ENCODE peak calls at places on chromosomes 1 and 21, in nine cellular contexts. Z is activated effector memory CD4-positive, alpha-beta T cell treated with anti-CD3 and anti-CD28 coated beads, Interleukin-2, amount 50 U/mL, for 16 hours; H is GM04503; B is pulmonary artery endothelial cell; X is smooth muscle cell of the brain vasculature; P is NAMALWA; U is cardiac fibroblast; L is AG09319; N is CD4-positive, alpha-beta T cell. R is an unnamed sample.
A peak's percentile ranks its signal among the peaks of the same experiment; 100 is the strongest.

GRCh38 chr1:97337250-97338030 is 583.4 kb downstream of the DPYD start:
- DNase-seq in Z (no peak), H (no peak), B (no peak), X (no peak), P (no peak), U (peak; percentile 41), L (no peak), N (no peak), R (peak; percentile 58)

GRCh38 chr21:29287383-29287782 is 11.3 kb upstream of the BACH1 start:
- DNase-seq in Z (no peak), H (no peak), B (no peak), X (no peak), P (no peak), U (peak; percentile 63), L (no peak), N (no peak), R (no peak)

GRCh38 chr21:18144341-18144740 is 100.3 kb upstream of the CHODL start:
- DNase-seq in Z (no peak), H (no peak), B (no peak), X (no peak), P (no peak), U (no peak), L (no peak), N (no peak), R (no peak)

GRCh38 chr1:21573971-21574458 is 64.8 kb downstream of the ALPL start:
- DNase-seq in Z (no peak), H (no peak), B (peak; percentile 89), X (no peak), P (peak; percentile 45), U (peak; percentile 95), L (peak; percentile 42), N (no peak), R (peak; percentile 67)

GRCh38 chr1:3207217-3207848 is 138.3 kb downstream of the PRDM16 start:
- DNase-seq in Z (no peak), H (no peak), B (no peak), X (no peak), P (no peak), U (no peak), L (no peak), N (no peak), R (no peak)

GRCh38 chr1:10975567-10976326 is 36.7 kb upstream of the TARDBP start:
- DNase-seq in Z (no peak), H (peak; percentile 82), B (no peak), X (no peak), P (no peak), U (peak; percentile 56), L (peak; percentile 87), N (no peak), R (peak; percentile 83)

GRCh38 chr1:113830039-113830438 is 17.8 kb upstream of the RSBN1 start:
- DNase-seq in Z (no peak), H (no peak), B (no peak), X (no peak), P (no peak), U (peak; percentile 62), L (no peak), N (no peak), R (peak; percentile 39)

GRCh38 chr1:155125946-155126493 is 1.7 kb upstream of the EFNA1 start:
- DNase-seq in Z (no peak), H (no peak), B (no peak), X (no peak), P (no peak), U (peak; percentile 13), L (no peak), N (no peak), R (no peak)

GRCh38 chr21:32481875-32482408 is 69.4 kb downstream of the EVA1C start:
- DNase-seq in Z (peak; percentile 13), H (no peak), B (no peak), X (no peak), P (no peak), U (no peak), L (no peak), N (no peak), R (no peak)

GRCh38 chr1:3247521-3248031 is 178.6 kb downstream of the PRDM16 start:
- DNase-seq in Z (no peak), H (no peak), B (no peak), X (no peak), P (no peak), U (no peak), L (no peak), N (no peak), R (no peak)

GRCh38 chr1:200252526-200252925 is 157.3 kb downstream of the ZNF281 start:
- DNase-seq in Z (no peak), H (no peak), B (no peak), X (no peak), P (no peak), U (peak; percentile 45), L (no peak), N (no peak), R (peak; percentile 37)

GRCh38 chr1:76190749-76191424 is 116.3 kb downstream of the ST6GALNAC3 start:
- DNase-seq in Z (no peak), H (no peak), B (no peak), X (no peak), P (no peak), U (no peak), L (no peak), N (no peak), R (no peak)

GRCh38 chr1:29579821-29580425 is 343.6 kb downstream of the PTPRU start:
- DNase-seq in Z (no peak), H (peak; percentile 23), B (no peak), X (no peak), P (no peak), U (peak; percentile 30), L (peak; percentile 50), N (no peak), R (peak; percentile 93)

GRCh38 chr1:225865514-225865913 is 16.7 kb downstream of the TMEM63A start:
- DNase-seq in Z (no peak), H (no peak), B (no peak), X (no peak), P (no peak), U (no peak), L (no peak), N (no peak), R (no peak)

R was measured in astrocyte.